ENCODE peak calls at places on chromosomes 4 and X, in seven cellular contexts. One of them, this sample, is unnamed.

GRCh38 chr4:113955411-113955810 is 24.0 kb downstream of the ARSJ start:
- DNase-seq in heart right ventricle: no peak
- DNase-seq in AG04449: no peak
- DNase-seq in neural crest cell: no peak
- DNase-seq in DND-41: no peak
- DNase-seq in foreskin fibroblast: no peak
- DNase-seq in lower leg skin: no peak
- DNase-seq in this sample: no peak

GRCh38 chr4:48216563-48216962 is 53.1 kb downstream of the TEC start:
- DNase-seq in heart right ventricle: no peak
- DNase-seq in AG04449: no peak
- DNase-seq in neural crest cell: no peak
- DNase-seq in DND-41: no peak
- DNase-seq in foreskin fibroblast: no peak
- DNase-seq in lower leg skin: no peak
- DNase-seq in this sample: no peak

GRCh38 chrX:29196501-29196900 is 609.3 kb downstream of the IL1RAPL1 start:
- DNase-seq in heart right ventricle: no peak
- DNase-seq in AG04449: no peak
- DNase-seq in neural crest cell: no peak
- DNase-seq in DND-41: no peak
- DNase-seq in foreskin fibroblast: no peak
- DNase-seq in lower leg skin: no peak
- DNase-seq in this sample: peak; percentile 17

GRCh38 chr4:13922873-13923645 is 295.5 kb upstream of the BOD1L1 start:
- DNase-seq in heart right ventricle: no peak
- DNase-seq in AG04449: no peak
- DNase-seq in neural crest cell: no peak
- DNase-seq in DND-41: no peak
- DNase-seq in foreskin fibroblast: peak; percentile 40
- DNase-seq in lower leg skin: no peak
- DNase-seq in this sample: no peak

GRCh38 chr4:140156529-140157171 is 2.7 kb upstream of the MAML3 start:
- DNase-seq in heart right ventricle: no peak
- DNase-seq in AG04449: no peak
- DNase-seq in neural crest cell: no peak
- DNase-seq in DND-41: peak; percentile 42
- DNase-seq in foreskin fibroblast: no peak
- DNase-seq in lower leg skin: no peak
- DNase-seq in this sample: no peak

GRCh38 chrX:111355523-111356122 is 56.4 kb downstream of the DCX start:
- DNase-seq in heart right ventricle: no peak
- DNase-seq in AG04449: no peak
- DNase-seq in neural crest cell: no peak
- DNase-seq in DND-41: no peak
- DNase-seq in foreskin fibroblast: no peak
- DNase-seq in lower leg skin: no peak
- DNase-seq in this sample: no peak

GRCh38 chr4:147094228-147094627 is 148.6 kb upstream of the TTC29 start:
- DNase-seq in heart right ventricle: no peak
- DNase-seq in AG04449: no peak
- DNase-seq in neural crest cell: no peak
- DNase-seq in DND-41: no peak
- DNase-seq in foreskin fibroblast: no peak
- DNase-seq in lower leg skin: no peak
- DNase-seq in this sample: no peak

GRCh38 chr4:25235401-25235800 is 1.6 kb downstream of the PI4K2B start:
- DNase-seq in heart right ventricle: no peak
- DNase-seq in AG04449: no peak
- DNase-seq in neural crest cell: no peak
- DNase-seq in DND-41: no peak
- DNase-seq in foreskin fibroblast: no peak
- DNase-seq in lower leg skin: no peak
- DNase-seq in this sample: no peak

GRCh38 chrX:134604701-134605271 is 53.5 kb downstream of the PLAC1 start:
- DNase-seq in heart right ventricle: no peak
- DNase-seq in AG04449: no peak
- DNase-seq in neural crest cell: no peak
- DNase-seq in DND-41: no peak
- DNase-seq in foreskin fibroblast: peak; percentile 47
- DNase-seq in lower leg skin: no peak
- DNase-seq in this sample: no peak

GRCh38 chr4:88481557-88481956 is 24.6 kb downstream of the HERC5 start:
- DNase-seq in heart right ventricle: no peak
- DNase-seq in AG04449: no peak
- DNase-seq in neural crest cell: no peak
- DNase-seq in DND-41: no peak
- DNase-seq in foreskin fibroblast: no peak
- DNase-seq in lower leg skin: no peak
- DNase-seq in this sample: no peak

GRCh38 chr4:125704726-125705125 is 390.0 kb downstream of the FAT4 start:
- DNase-seq in heart right ventricle: no peak
- DNase-seq in AG04449: no peak
- DNase-seq in neural crest cell: no peak
- DNase-seq in DND-41: no peak
- DNase-seq in foreskin fibroblast: peak; percentile 11
- DNase-seq in lower leg skin: no peak
- DNase-seq in this sample: no peak

GRCh38 chr4:71147261-71147660 is 153.8 kb downstream of the DCK start:
- DNase-seq in heart right ventricle: no peak
- DNase-seq in AG04449: no peak
- DNase-seq in neural crest cell: no peak
- DNase-seq in DND-41: no peak
- DNase-seq in foreskin fibroblast: no peak
- DNase-seq in lower leg skin: no peak
- DNase-seq in this sample: no peak

GRCh38 chrX:138765061-138765460 is 53.5 kb upstream of the FGF13 start:
- DNase-seq in heart right ventricle: no peak
- DNase-seq in AG04449: no peak
- DNase-seq in neural crest cell: no peak
- DNase-seq in DND-41: no peak
- DNase-seq in foreskin fibroblast: peak; percentile 5
- DNase-seq in lower leg skin: no peak
- DNase-seq in this sample: no peak

GRCh38 chr4:153465583-153465921 is 608 bp upstream of the TMEM131L start:
- DNase-seq in heart right ventricle: peak; percentile 48
- DNase-seq in AG04449: no peak
- DNase-seq in neural crest cell: peak; percentile 44
- DNase-seq in DND-41: peak; percentile 55
- DNase-seq in foreskin fibroblast: peak; percentile 85
- DNase-seq in lower leg skin: no peak
- DNase-seq in this sample: peak; percentile 45

GRCh38 chr4:13541176-13541604 is 3.1 kb downstream of the NKX3-2 start:
- DNase-seq in heart right ventricle: no peak
- DNase-seq in AG04449: no peak
- DNase-seq in neural crest cell: no peak
- DNase-seq in DND-41: no peak
- DNase-seq in foreskin fibroblast: no peak
- DNase-seq in lower leg skin: no peak
- DNase-seq in this sample: no peak

GRCh38 chr4:24321151-24321550 is 263.2 kb downstream of the DHX15 start:
- DNase-seq in heart right ventricle: no peak
- DNase-seq in AG04449: no peak
- DNase-seq in neural crest cell: no peak
- DNase-seq in DND-41: no peak
- DNase-seq in foreskin fibroblast: peak; percentile 32
- DNase-seq in lower leg skin: no peak
- DNase-seq in this sample: no peak

GRCh38 chrX:122187065-122187464 is 997.0 kb upstream of the GRIA3 start:
- DNase-seq in heart right ventricle: no peak
- DNase-seq in AG04449: no peak
- DNase-seq in neural crest cell: no peak
- DNase-seq in DND-41: no peak
- DNase-seq in foreskin fibroblast: no peak
- DNase-seq in lower leg skin: no peak
- DNase-seq in this sample: no peak

GRCh38 chrX:43316161-43316560 is 339.9 kb upstream of the MAOA start:
- DNase-seq in heart right ventricle: no peak
- DNase-seq in AG04449: no peak
- DNase-seq in neural crest cell: no peak
- DNase-seq in DND-41: no peak
- DNase-seq in foreskin fibroblast: no peak
- DNase-seq in lower leg skin: no peak
- DNase-seq in this sample: no peak

GRCh38 chr4:11589676-11590075 is 161.0 kb upstream of the HS3ST1 start:
- DNase-seq in heart right ventricle: no peak
- DNase-seq in AG04449: no peak
- DNase-seq in neural crest cell: no peak
- DNase-seq in DND-41: no peak
- DNase-seq in foreskin fibroblast: no peak
- DNase-seq in lower leg skin: no peak
- DNase-seq in this sample: no peak

GRCh38 chr4:39323836-39324235 is 42.3 kb downstream of the RFC1 start:
- DNase-seq in heart right ventricle: no peak
- DNase-seq in AG04449: no peak
- DNase-seq in neural crest cell: no peak
- DNase-seq in DND-41: no peak
- DNase-seq in foreskin fibroblast: no peak
- DNase-seq in lower leg skin: no peak
- DNase-seq in this sample: no peak

GRCh38 chr4:110540606-110541440 is 64.9 kb downstream of the ENPEP start:
- DNase-seq in heart right ventricle: no peak
- DNase-seq in AG04449: peak; percentile 5
- DNase-seq in neural crest cell: no peak
- DNase-seq in DND-41: no peak
- DNase-seq in foreskin fibroblast: peak; percentile 90
- DNase-seq in lower leg skin: no peak
- DNase-seq in this sample: no peak

GRCh38 chr4:174111350-174111888 is 172.0 kb downstream of the FBXO8 start:
- DNase-seq in heart right ventricle: no peak
- DNase-seq in AG04449: no peak
- DNase-seq in neural crest cell: no peak
- DNase-seq in DND-41: no peak
- DNase-seq in foreskin fibroblast: no peak
- DNase-seq in lower leg skin: no peak
- DNase-seq in this sample: no peak

GRCh38 chr4:85489273-85489672 is 14.3 kb downstream of the ARHGAP24 start:
- DNase-seq in heart right ventricle: no peak
- DNase-seq in AG04449: no peak
- DNase-seq in neural crest cell: no peak
- DNase-seq in DND-41: no peak
- DNase-seq in foreskin fibroblast: peak; percentile 82
- DNase-seq in lower leg skin: no peak
- DNase-seq in this sample: no peak

GRCh38 chr4:159151701-159152100 is 48.8 kb downstream of the RAPGEF2 start:
- DNase-seq in heart right ventricle: no peak
- DNase-seq in AG04449: no peak
- DNase-seq in neural crest cell: no peak
- DNase-seq in DND-41: no peak
- DNase-seq in foreskin fibroblast: no peak
- DNase-seq in lower leg skin: no peak
- DNase-seq in this sample: no peak
- TF ChIP-seq CTCF in heart right ventricle: no peak
- TF ChIP-seq CTCF in AG04449: no peak
- TF ChIP-seq CTCF in neural crest cell: no peak
- TF ChIP-seq CTCF in DND-41: no peak
- TF ChIP-seq CTCF in foreskin fibroblast: no peak
- TF ChIP-seq CTCF in lower leg skin: no peak
- TF ChIP-seq CTCF in this sample: no peak

DNA sequence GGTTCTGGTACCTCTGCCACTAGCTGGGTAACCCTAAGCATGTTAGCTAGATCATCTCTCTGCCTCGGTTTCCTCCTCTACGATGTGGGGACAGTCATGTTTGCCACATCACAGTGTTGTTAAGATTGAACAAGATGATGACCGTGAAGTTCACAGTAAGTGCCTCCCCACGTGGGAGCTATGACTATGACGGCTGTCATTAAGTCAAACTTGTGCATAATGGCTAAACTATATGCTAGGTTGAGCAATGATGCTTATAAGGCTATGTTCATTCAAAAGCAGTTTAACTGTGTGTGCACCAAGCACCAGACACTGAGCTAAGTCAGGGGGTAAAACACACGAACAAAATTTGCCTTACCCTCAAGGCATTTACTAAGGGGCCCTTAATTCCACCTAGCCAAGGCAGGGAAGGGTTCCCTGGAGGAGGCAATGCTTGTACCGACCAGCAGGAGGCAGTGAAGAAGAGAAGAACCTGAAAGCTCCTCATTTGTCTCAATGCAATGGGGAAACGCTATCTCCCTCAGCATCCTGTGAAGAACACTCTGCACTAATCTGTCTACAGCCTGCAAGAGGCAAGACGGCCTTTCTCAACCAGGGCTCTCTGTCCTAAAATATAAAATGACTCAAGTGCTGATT is 52.9 kb downstream of the MAP7D2 start:
- DNase-seq in heart right ventricle: no peak
- DNase-seq in AG04449: no peak
- DNase-seq in neural crest cell: no peak
- DNase-seq in DND-41: peak; percentile 16
- DNase-seq in foreskin fibroblast: peak; percentile 13
- DNase-seq in lower leg skin: peak; percentile 17
- DNase-seq in this sample: no peak
- TF ChIP-seq CTCF in heart right ventricle: no peak
- TF ChIP-seq CTCF in AG04449: no peak
- TF ChIP-seq CTCF in neural crest cell: peak; percentile 26
- TF ChIP-seq CTCF in DND-41: peak; percentile 58
- TF ChIP-seq CTCF in foreskin fibroblast: peak; percentile 25
- TF ChIP-seq CTCF in lower leg skin: no peak
- TF ChIP-seq CTCF in this sample: no peak

GRCh38 chr4:120826853-120827252 is 95.7 kb downstream of the PRDM5 start:
- DNase-seq in heart right ventricle: no peak
- DNase-seq in AG04449: no peak
- DNase-seq in neural crest cell: no peak
- DNase-seq in DND-41: no peak
- DNase-seq in foreskin fibroblast: no peak
- DNase-seq in lower leg skin: no peak
- DNase-seq in this sample: no peak
- TF ChIP-seq CTCF in heart right ventricle: no peak
- TF ChIP-seq CTCF in AG04449: no peak
- TF ChIP-seq CTCF in neural crest cell: no peak
- TF ChIP-seq CTCF in DND-41: no peak
- TF ChIP-seq CTCF in foreskin fibroblast: no peak
- TF ChIP-seq CTCF in lower leg skin: no peak
- TF ChIP-seq CTCF in this sample: no peak

DNA sequence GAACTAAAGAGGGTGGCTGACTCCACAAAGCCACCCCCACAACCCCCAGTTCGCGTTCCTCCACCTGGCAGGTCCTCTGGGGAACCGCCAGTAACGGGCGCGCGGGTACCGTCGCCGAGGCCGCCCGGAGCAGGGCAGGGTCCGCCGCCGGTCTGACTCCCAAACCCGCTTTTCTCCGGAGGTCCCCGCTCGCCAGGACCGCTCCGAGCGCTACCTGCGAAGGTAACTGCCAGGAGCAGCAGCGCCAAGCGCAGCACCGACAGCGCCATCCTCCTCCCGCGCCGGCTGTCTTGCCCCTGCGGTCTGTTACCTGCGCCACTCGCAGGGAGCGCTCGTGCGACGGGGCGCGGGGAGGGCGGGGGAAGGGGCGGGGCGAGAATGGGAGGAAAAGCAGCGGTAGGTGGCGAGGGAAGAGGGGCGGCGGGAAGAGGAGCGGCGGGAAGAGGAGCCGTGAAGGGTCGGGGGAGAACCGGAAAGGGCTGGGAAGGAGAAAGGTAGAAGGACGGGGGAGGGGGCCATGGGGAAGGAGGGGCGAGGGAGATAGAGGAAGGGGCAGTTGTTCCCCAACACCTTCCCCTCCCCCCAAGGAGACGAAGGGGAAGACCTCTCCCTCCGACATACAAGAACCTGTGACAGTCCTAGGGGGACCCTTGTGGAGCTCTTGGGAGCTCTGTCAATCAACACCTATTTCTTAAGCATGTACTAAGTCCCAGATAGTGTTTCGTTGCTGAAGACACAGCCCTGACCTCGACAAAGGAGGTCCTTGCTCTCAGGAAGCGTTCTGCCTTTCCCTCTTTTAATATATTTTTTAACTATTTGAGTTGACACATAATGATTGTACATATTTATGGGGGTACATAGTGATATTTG is at the start of gene SPINK2:
- DNase-seq in heart right ventricle: peak; percentile 25
- DNase-seq in AG04449: no peak
- DNase-seq in neural crest cell: peak; percentile 16
- DNase-seq in DND-41: peak; percentile 62
- DNase-seq in foreskin fibroblast: peak; percentile 8
- DNase-seq in lower leg skin: no peak
- DNase-seq in this sample: peak; percentile 77
- TF ChIP-seq CTCF in heart right ventricle: no peak
- TF ChIP-seq CTCF in AG04449: no peak
- TF ChIP-seq CTCF in neural crest cell: peak; percentile 52
- TF ChIP-seq CTCF in DND-41: peak; percentile 12
- TF ChIP-seq CTCF in foreskin fibroblast: no peak
- TF ChIP-seq CTCF in lower leg skin: no peak
- TF ChIP-seq CTCF in this sample: no peak

This sample was measured in nephron progenitor cell.